ENCODE peak calls at places on chromosomes 7 and 10, in eight cellular contexts. P is IMR-90, T is nephron progenitor cell, X is RWPE1, W is lower lobe of right lung, A is pancreas, Z is fibroblast of pulmonary artery, F is BE2C. K is an unnamed sample.

GRCh38 chr7:142012825-142013506 is 17.3 kb downstream of the MGAM start:
- DNase-seq in P (no peak), T (no peak), X (peak), W (no peak), A (no peak), Z (no peak), F (no peak), K (no peak)

GRCh38 chr7:94133460-94133859 is 129.3 kb upstream of the BET1 start:
- DNase-seq in P (no peak), T (no peak), X (no peak), W (no peak), A (no peak), Z (no peak), F (no peak), K (no peak)

GRCh38 chr7:95608344-95609173 is 12.2 kb upstream of the PDK4 start:
- DNase-seq in P (peak), T (peak), X (peak), W (peak), A (peak), Z (peak), F (peak), K (peak)

GRCh38 chr10:27258838-27259532 is 18.4 kb upstream of the ACBD5 start:
- DNase-seq in P (no peak), T (peak), X (no peak), W (no peak), A (peak), Z (no peak), F (no peak), K (peak)

GRCh38 chr7:2030475-2031456 is 202.0 kb downstream of the MAD1L1 start:
- DNase-seq in P (no peak), T (no peak), X (no peak), W (peak), A (peak), Z (no peak), F (peak), K (no peak)

GRCh38 chr7:116834815-116835533 is 27.4 kb upstream of the CAPZA2 start:
- DNase-seq in P (peak), T (no peak), X (peak), W (no peak), A (no peak), Z (peak), F (no peak), K (no peak)

GRCh38 chr10:6061056-6061455 is 1.1 kb downstream of the IL2RA start:
- DNase-seq in P (no peak), T (no peak), X (no peak), W (no peak), A (no peak), Z (no peak), F (no peak), K (no peak)

GRCh38 chr10:122012731-122013130 is 23.8 kb downstream of the TACC2 start:
- DNase-seq in P (no peak), T (no peak), X (no peak), W (no peak), A (no peak), Z (no peak), F (no peak), K (no peak)

GRCh38 chr10:124181656-124182055 is 88.3 kb upstream of the CHST15 start:
- DNase-seq in P (no peak), T (no peak), X (no peak), W (no peak), A (no peak), Z (no peak), F (no peak), K (no peak)

GRCh38 chr10:127195041-127195506 is 1.3 kb downstream of the INSYN2A start:
- DNase-seq in P (no peak), T (peak), X (peak), W (no peak), A (no peak), Z (no peak), F (no peak), K (no peak)
- TF ChIP-seq CTCF in P (no peak), T (no peak), X (no peak), W (no peak), A (no peak), Z (no peak), F (no peak), K (no peak)

GRCh38 chr7:36937754-36938551 is 213.7 kb upstream of the AOAH start:
- DNase-seq in P (no peak), T (no peak), X (no peak), W (no peak), A (no peak), Z (no peak), F (no peak), K (no peak)
- TF ChIP-seq CTCF in P (no peak), T (no peak), X (no peak), W (no peak), A (no peak), Z (no peak), F (peak), K (no peak)

GRCh38 chr10:62690703-62691102 is 113.8 kb upstream of the ADO start:
- DNase-seq in P (no peak), T (peak), X (no peak), W (no peak), A (no peak), Z (no peak), F (no peak), K (no peak)
- TF ChIP-seq CTCF in P (no peak), T (no peak), X (no peak), W (no peak), A (no peak), Z (no peak), F (no peak), K (no peak)

DNA sequence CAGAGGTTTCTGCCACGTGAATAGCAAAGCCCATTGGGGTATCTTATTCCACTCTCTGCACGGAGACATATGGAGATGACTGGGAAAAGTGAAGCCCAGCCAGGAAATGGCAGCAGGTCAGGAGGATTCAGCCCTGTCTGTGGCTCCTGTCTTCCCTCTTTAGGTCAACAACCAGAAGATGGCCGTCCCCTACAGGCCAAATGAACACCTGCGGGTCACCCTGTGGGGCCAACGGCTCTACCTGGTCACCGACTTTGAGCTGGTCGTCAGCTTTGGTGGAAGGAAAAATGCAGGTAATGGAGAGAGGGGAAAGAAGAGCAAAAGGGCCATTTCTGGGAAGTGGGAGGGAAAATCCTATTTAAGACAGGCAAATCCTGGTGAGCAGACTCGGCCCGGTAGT is 38.3 kb downstream of the EPHB4 start:
- DNase-seq in P (no peak), T (no peak), X (no peak), W (no peak), A (no peak), Z (no peak), F (no peak), K (no peak)
- TF ChIP-seq CTCF in P (no peak), T (peak), X (no peak), W (no peak), A (no peak), Z (no peak), F (peak), K (no peak)

GRCh38 chr7:126529254-126529653 is 723.5 kb downstream of the GRM8 start:
- DNase-seq in P (no peak), T (no peak), X (no peak), W (no peak), A (no peak), Z (no peak), F (no peak), K (no peak)
- TF ChIP-seq CTCF in P (no peak), T (no peak), X (no peak), W (no peak), A (no peak), Z (no peak), F (no peak), K (no peak)

DNA sequence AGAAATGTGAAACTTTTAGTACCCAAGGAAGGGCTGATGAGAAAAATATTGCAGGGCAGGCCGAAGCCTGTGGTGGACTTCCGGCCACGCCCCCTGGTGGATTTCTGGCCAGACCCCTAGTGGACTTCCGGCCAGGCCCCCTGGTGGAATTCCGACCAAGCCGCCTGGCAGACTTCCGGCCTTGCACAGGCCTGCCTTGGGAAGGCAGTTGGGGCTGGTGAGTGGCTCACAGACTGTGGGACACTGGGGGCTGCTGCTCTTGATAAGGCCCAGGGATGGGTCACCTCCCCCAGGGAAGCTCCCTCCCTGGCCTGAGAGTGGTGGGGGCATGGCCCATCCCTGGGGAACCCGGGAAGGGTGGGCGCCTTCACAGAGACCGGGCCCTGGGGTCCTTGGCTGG is 116.4 kb upstream of the MKI67 start:
- DNase-seq in P (no peak), T (peak), X (no peak), W (no peak), A (no peak), Z (no peak), F (peak), K (no peak)
- TF ChIP-seq CTCF in P (no peak), T (no peak), X (no peak), W (no peak), A (no peak), Z (no peak), F (peak), K (no peak)

GRCh38 chr10:30398193-30398592 is 35.8 kb upstream of the MAP3K8 start:
- DNase-seq in P (no peak), T (no peak), X (no peak), W (no peak), A (no peak), Z (no peak), F (no peak), K (no peak)
- TF ChIP-seq CTCF in P (no peak), T (no peak), X (no peak), W (no peak), A (no peak), Z (no peak), F (no peak), K (no peak)

GRCh38 chr10:42548254-42548653 is 90.1 kb downstream of the ZNF33B start:
- DNase-seq in P (no peak), T (no peak), X (no peak), W (no peak), A (no peak), Z (no peak), F (no peak), K (no peak)

GRCh38 chr10:42553064-42553407 is 85.3 kb downstream of the ZNF33B start:
- DNase-seq in P (no peak), T (no peak), X (no peak), W (no peak), A (no peak), Z (no peak), F (no peak), K (no peak)

GRCh38 chr10:42549851-42550250 is 88.5 kb downstream of the ZNF33B start:
- DNase-seq in P (no peak), T (no peak), X (no peak), W (no peak), A (no peak), Z (no peak), F (no peak), K (no peak)

GRCh38 chr10:42552188-42553063 is 85.9 kb downstream of the ZNF33B start:
- DNase-seq in P (peak), T (peak), X (peak), W (peak), A (peak), Z (peak), F (peak), K (peak)

DNA sequence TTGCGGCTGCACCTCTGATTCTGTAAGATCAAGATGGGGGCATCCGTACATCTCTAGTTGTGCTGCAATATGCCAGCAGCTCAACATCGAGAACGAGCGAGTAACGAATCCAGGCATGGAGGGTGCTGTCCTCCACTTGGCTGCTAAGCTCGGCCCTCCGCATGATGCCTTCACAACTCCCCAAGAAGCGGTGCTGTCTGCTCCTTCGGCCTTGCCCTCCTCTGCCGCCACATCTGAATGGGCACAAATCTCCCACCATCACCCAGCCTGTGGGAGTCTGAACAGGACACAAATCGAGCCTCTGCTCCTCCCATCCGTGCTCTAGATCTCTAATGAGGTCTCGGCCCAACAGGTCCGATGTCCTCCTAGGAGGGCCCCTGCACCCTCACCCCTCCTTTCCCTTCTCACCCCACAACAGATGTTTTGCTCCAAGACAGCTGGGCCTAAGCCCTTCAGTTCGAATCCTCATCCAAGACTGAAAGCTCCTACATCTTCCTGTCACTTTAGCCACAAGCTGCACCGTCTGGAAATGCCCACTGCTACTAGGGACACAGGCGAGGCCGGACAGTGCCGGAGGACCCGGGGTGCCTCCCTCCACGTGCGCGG is 86.7 kb downstream of the ZNF33B start:
- DNase-seq in P (no peak), T (no peak), X (no peak), W (no peak), A (no peak), Z (no peak), F (no peak), K (no peak)
- TF ChIP-seq CTCF in P (no peak), T (no peak), X (no peak), W (no peak), A (no peak), Z (no peak), F (no peak), K (no peak)

DNA sequence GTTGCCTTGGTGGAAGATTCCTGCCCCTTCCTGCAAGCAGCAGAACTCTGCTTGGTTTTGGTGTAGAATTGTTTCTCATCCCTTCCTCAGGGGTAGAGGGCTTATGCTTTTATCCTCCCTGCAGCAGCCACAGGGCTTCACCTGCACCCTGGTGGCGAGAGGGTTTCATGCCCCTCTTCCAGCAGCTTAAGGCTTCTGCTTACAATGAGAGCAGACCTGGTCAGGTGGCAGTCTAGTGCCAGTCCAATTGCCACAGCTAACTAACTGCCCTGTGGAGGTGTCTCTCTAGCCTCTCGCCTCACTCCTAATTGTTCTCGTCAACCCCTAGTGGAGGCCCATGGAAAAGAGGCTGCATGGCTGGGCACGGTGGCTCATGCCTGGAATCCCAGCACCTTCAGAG is 19.3 kb downstream of the ACBD7 start:
- DNase-seq in P (no peak), T (no peak), X (no peak), W (no peak), A (no peak), Z (no peak), F (no peak), K (no peak)
- TF ChIP-seq CTCF in P (no peak), T (no peak), X (no peak), W (no peak), A (no peak), Z (no peak), F (no peak), K (no peak)